ENCODE peak calls at places on chromosomes 1 and 21, in five cellular contexts. F is neuronal stem cell, L is psoas muscle, Q is heart right ventricle, E is ovary. D is an unnamed sample.

GRCh38 chr1:6025269-6026094 is 20.2 kb upstream of the KCNAB2 start:
- DNase-seq in F (no peak), E (no peak), L (no peak), Q (no peak), D (peak; percentile 68)

GRCh38 chr1:33310702-33311101 is 10.2 kb downstream of the A3GALT2 start:
- DNase-seq in E (no peak), Q (no peak), L (no peak), F (no peak), D (no peak)

GRCh38 chr1:163240705-163241104 is 38.0 kb upstream of the RGS5 start:
- DNase-seq in E (no peak), F (no peak), Q (no peak), L (no peak), D (no peak)

GRCh38 chr1:84871181-84871580 is 21.8 kb downstream of the LPAR3 start:
- DNase-seq in F (no peak), Q (no peak), E (no peak), L (no peak), D (no peak)

GRCh38 chr1:161928056-161928455 is 95.6 kb downstream of the OLFML2B start:
- DNase-seq in Q (no peak), F (no peak), E (no peak), L (no peak), D (no peak)

GRCh38 chr1:58396150-58396549 is 150.4 kb downstream of the OMA1 start:
- DNase-seq in Q (no peak), E (no peak), L (no peak), F (peak; percentile 61), D (no peak)

GRCh38 chr1:34127006-34128000 is 37.7 kb downstream of the CSMD2 start:
- DNase-seq in Q (no peak), E (no peak), L (no peak), F (no peak), D (no peak)

GRCh38 chr21:15060776-15061175 is 4.0 kb downstream of the NRIP1 start:
- DNase-seq in E (no peak), F (no peak), Q (no peak), L (no peak), D (no peak)

GRCh38 chr1:179105393-179105792 is 23.5 kb downstream of the TOR3A start:
- DNase-seq in E (no peak), L (no peak), Q (no peak), F (no peak), D (no peak)

GRCh38 chr1:38671221-38671620 is 188.4 kb downstream of the RRAGC start:
- DNase-seq in L (no peak), F (no peak), E (no peak), Q (no peak), D (no peak)

GRCh38 chr1:12114340-12114683 is 51.2 kb downstream of the TNFRSF8 start:
- DNase-seq in L (no peak), F (no peak), E (no peak), Q (no peak), D (no peak)

GRCh38 chr1:111747282-111747734 is 8.1 kb upstream of the INKA2 start:
- DNase-seq in E (no peak), L (peak; percentile 31), F (no peak), Q (peak; percentile 71), D (no peak)

GRCh38 chr1:159207774-159208459 is 3.2 kb downstream of the ACKR1 start:
- DNase-seq in F (no peak), L (no peak), Q (no peak), E (no peak), D (no peak)

GRCh38 chr1:108590436-108590835 is 30.5 kb downstream of the EEIG2 start:
- DNase-seq in F (no peak), Q (no peak), L (peak; percentile 20), E (no peak), D (no peak)

GRCh38 chr1:29124366-29125236 is 898 bp upstream of the TMEM200B start:
- DNase-seq in L (peak; percentile 82), F (peak; percentile 74), Q (peak; percentile 90), E (peak; percentile 95), D (peak; percentile 67)

GRCh38 chr1:84146375-84147032 is 2.4 kb downstream of the PRKACB start:
- DNase-seq in E (no peak), L (no peak), Q (no peak), F (no peak), D (no peak)

GRCh38 chr1:9069324-9070100 is at the start of gene SLC2A5:
- DNase-seq in E (peak; percentile 65), L (peak; percentile 71), F (no peak), Q (peak; percentile 24), D (no peak)

GRCh38 chr21:25708467-25709065 is 26.1 kb downstream of the ATP5PF start:
- DNase-seq in L (no peak), E (peak; percentile 33), F (peak; percentile 38), Q (peak; percentile 43), D (no peak)

GRCh38 chr1:14782741-14783591 is 184.5 kb downstream of the KAZN start:
- DNase-seq in L (no peak), F (no peak), E (no peak), Q (no peak), D (no peak)

GRCh38 chr1:188261849-188262248 is 1433.1 kb downstream of the PLA2G4A start:
- DNase-seq in E (no peak), L (no peak), F (no peak), Q (no peak), D (no peak)

GRCh38 chr1:40421694-40422384 is 28.4 kb upstream of the ZFP69B start:
- DNase-seq in L (no peak), F (no peak), E (no peak), Q (no peak), D (no peak)

GRCh38 chr1:211736351-211736915 is 61.0 kb upstream of the NEK2 start:
- DNase-seq in Q (no peak), F (no peak), L (peak; percentile 43), E (peak; percentile 62), D (no peak)

DNA sequence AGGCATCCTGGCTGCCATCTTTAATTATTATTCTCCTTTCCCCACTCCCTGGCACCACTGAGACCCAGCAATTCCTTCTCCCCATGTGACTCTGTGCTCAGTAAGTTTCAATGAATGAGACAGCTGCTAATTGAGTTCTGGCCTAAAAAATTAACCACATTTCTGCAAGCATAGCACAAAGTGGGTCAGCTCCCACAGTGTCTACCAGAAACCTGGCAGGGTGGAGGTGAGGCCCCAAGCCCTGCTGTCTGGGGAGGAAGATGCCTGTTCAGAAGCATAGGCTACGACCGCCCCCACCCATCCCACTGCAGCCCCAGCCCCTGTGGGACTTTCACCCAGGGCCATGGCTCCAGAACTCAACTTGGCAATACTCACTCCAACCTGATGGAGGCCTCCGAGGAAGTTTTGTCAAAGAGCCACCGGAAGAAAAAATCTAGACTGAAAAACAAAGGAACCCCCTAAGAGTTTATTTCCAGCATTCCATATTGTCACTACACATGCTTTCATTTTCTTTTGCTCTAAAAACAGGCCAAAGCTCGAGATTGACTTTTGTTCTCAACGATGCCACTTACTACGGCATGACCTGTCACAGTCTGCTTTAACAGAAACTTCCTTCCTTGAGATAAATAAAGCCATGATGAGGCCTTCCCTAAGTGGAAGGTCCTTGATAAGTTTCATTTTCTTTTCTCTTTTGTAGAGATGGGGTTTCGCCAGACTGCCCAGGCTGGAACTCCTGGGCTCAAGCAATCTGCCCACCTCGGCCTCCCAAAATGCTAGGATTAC is 26.5 kb downstream of the TMEM63A start:
- DNase-seq in Q (no peak), E (no peak), L (no peak), F (no peak), D (no peak)
- H3K4me1 ChIP-seq in Q (no peaks in the 10 kb centered on the region), E (peaks cover 7% of the 10 kb centered on the region), L (no peaks in the 10 kb centered on the region), F (no peaks in the 10 kb centered on the region), D (peaks cover 29% of the 10 kb centered on the region)

GRCh38 chr1:37549341-37549740 is 4.8 kb downstream of the SNIP1 start:
- DNase-seq in F (no peak), Q (no peak), E (no peak), L (no peak), D (no peak)
- H3K36me3 ChIP-seq in F (peaks cover 13% of the 10 kb centered on the region), Q (peaks cover 28% of the 10 kb centered on the region), E (no peaks in the 10 kb centered on the region), L (peaks cover 83% of the 10 kb centered on the region), D (peaks cover 80% of the 10 kb centered on the region)

GRCh38 chr1:51733793-51734522 is 117.1 kb downstream of the OSBPL9 start:
- DNase-seq in L (no peak), Q (no peak), E (no peak), F (no peak), D (no peak)

GRCh38 chr1:51731998-51732397 is 115.1 kb downstream of the OSBPL9 start:
- DNase-seq in Q (no peak), L (no peak), F (no peak), E (no peak), D (no peak)

GRCh38 chr1:51735746-51736254 is 118.9 kb downstream of the OSBPL9 start:
- DNase-seq in E (no peak), Q (no peak), F (no peak), L (no peak), D (no peak)

GRCh38 chr1:51734899-51735745 is 118.2 kb downstream of the OSBPL9 start:
- DNase-seq in F (no peak), E (no peak), L (no peak), Q (no peak), D (no peak)

DNA sequence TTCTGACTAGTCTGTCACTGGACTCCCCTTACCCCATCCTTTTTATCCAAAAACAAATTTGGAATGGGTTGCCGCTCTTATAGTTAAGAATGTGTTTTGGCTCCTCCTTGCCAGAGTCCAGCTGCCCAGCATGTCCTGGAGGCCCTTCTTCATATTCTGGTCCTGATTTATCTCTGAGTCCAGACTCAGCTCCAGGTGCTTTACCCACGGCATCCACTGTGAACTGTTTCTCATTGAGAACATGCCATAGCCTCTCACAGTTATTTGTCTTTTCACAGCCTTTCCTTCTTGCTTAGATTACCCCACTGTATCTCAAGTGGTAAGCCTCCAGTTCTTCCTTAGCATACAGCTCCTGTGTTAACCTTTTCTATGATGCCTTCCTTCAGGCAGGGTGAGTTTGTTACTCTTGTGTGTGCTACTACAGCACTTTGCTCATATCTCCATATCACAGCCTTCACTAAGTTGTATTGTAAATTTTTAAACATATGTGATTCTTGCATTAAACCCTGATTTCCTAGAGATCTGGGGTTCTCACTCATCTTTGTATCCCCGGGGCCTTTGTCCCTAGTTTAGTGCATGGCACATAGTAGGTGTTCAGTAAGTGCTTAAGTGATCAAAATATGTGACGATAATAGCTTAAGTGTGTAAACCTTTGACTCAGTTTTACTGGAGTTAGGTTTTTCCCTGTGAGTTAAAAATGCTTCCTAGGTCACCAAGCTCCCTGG is 116.0 kb downstream of the OSBPL9 start:
- DNase-seq in L (no peak), E (no peak), Q (no peak), F (no peak), D (no peak)
- H3K27ac ChIP-seq in L (peak overlapping the region; percentile 79), E (no peak overlapping the region), Q (no peak overlapping the region), F (no peak overlapping the region), D (no peak overlapping the region)

GRCh38 chr1:184890539-184890973 is 83.8 kb downstream of the NIBAN1 start:
- DNase-seq in L (no peak), Q (peak; percentile 64), F (no peak), E (no peak), D (no peak)

GRCh38 chr1:184892116-184892515 is 82.2 kb downstream of the NIBAN1 start:
- DNase-seq in Q (no peak), E (no peak), L (no peak), F (no peak), D (no peak)

GRCh38 chr1:184889902-184890301 is 84.4 kb downstream of the NIBAN1 start:
- DNase-seq in F (no peak), E (no peak), L (no peak), Q (no peak), D (no peak)

GRCh38 chr1:184891440-184891839 is 82.9 kb downstream of the NIBAN1 start:
- DNase-seq in F (no peak), Q (no peak), E (no peak), L (no peak), D (no peak)

DNA sequence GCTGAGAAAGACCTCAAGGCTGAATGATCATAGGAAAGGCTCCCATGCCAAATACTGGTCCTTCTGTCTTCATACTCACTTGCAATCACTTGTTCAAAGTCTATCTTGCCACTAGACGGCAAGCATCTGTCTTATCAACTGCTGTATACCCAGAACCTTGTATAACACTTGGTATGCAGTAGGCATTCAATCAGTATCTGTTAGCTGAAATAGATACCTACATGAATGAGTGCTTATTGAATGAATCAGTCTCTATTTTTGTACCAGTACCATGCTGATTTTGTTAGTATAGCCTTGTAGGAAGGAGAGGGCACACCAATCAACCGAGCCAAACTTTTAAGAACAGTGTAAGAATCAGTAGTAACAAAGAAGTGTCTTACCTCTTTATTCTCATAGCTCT is 80.6 kb downstream of the NIBAN1 start:
- DNase-seq in F (no peak), L (no peak), E (no peak), Q (no peak), D (no peak)
- H3K4me1 ChIP-seq in F (no peaks in the 10 kb centered on the region), L (peaks cover 46% of the 10 kb centered on the region), E (no peaks in the 10 kb centered on the region), Q (no peaks in the 10 kb centered on the region), D (peaks cover 5% of the 10 kb centered on the region)

D was measured in left lung.